ENCODE peak calls at places on chromosome 9, in seven cellular contexts. One of them, this sample, is unnamed.

GRCh38 chr9:93156475-93157008 is 22.5 kb upstream of the NINJ1 start:
- DNase-seq in T-helper 22 cell: no peak
- DNase-seq in activated naive CD4-positive, alpha-beta T cell treated with anti-CD3 and anti-CD28 coated beads, Interleukin-2, amount 50 U/mL, for 16 hours: peak
- DNase-seq in caudate nucleus: no peak
- DNase-seq in WTC11: no peak
- DNase-seq in kidney: no peak
- DNase-seq in hepatocyte: no peak
- DNase-seq in this sample: no peak

GRCh38 chr9:20219437-20219836 is 402.9 kb downstream of the MLLT3 start:
- DNase-seq in T-helper 22 cell: no peak
- DNase-seq in activated naive CD4-positive, alpha-beta T cell treated with anti-CD3 and anti-CD28 coated beads, Interleukin-2, amount 50 U/mL, for 16 hours: no peak
- DNase-seq in caudate nucleus: no peak
- DNase-seq in WTC11: no peak
- DNase-seq in kidney: no peak
- DNase-seq in hepatocyte: no peak
- DNase-seq in this sample: no peak

GRCh38 chr9:114291886-114292590 is 30.9 kb upstream of the ORM1 start:
- DNase-seq in T-helper 22 cell: no peak
- DNase-seq in activated naive CD4-positive, alpha-beta T cell treated with anti-CD3 and anti-CD28 coated beads, Interleukin-2, amount 50 U/mL, for 16 hours: no peak
- DNase-seq in caudate nucleus: no peak
- DNase-seq in WTC11: no peak
- DNase-seq in kidney: peak
- DNase-seq in hepatocyte: no peak
- DNase-seq in this sample: no peak

GRCh38 chr9:26292943-26293342 is 599.7 kb downstream of the CAAP1 start:
- DNase-seq in T-helper 22 cell: no peak
- DNase-seq in activated naive CD4-positive, alpha-beta T cell treated with anti-CD3 and anti-CD28 coated beads, Interleukin-2, amount 50 U/mL, for 16 hours: no peak
- DNase-seq in caudate nucleus: no peak
- DNase-seq in WTC11: no peak
- DNase-seq in kidney: no peak
- DNase-seq in hepatocyte: no peak
- DNase-seq in this sample: no peak

GRCh38 chr9:36559036-36559695 is 13.5 kb upstream of the MELK start:
- DNase-seq in T-helper 22 cell: no peak
- DNase-seq in activated naive CD4-positive, alpha-beta T cell treated with anti-CD3 and anti-CD28 coated beads, Interleukin-2, amount 50 U/mL, for 16 hours: no peak
- DNase-seq in caudate nucleus: no peak
- DNase-seq in WTC11: no peak
- DNase-seq in kidney: no peak
- DNase-seq in hepatocyte: no peak
- DNase-seq in this sample: no peak

GRCh38 chr9:92610470-92611420 is 59.2 kb downstream of the IPPK start:
- DNase-seq in T-helper 22 cell: no peak
- DNase-seq in activated naive CD4-positive, alpha-beta T cell treated with anti-CD3 and anti-CD28 coated beads, Interleukin-2, amount 50 U/mL, for 16 hours: no peak
- DNase-seq in caudate nucleus: no peak
- DNase-seq in WTC11: no peak
- DNase-seq in kidney: no peak
- DNase-seq in hepatocyte: no peak
- DNase-seq in this sample: no peak

GRCh38 chr9:73080110-73080683 is 71.5 kb upstream of the ANXA1 start:
- DNase-seq in T-helper 22 cell: no peak
- DNase-seq in activated naive CD4-positive, alpha-beta T cell treated with anti-CD3 and anti-CD28 coated beads, Interleukin-2, amount 50 U/mL, for 16 hours: no peak
- DNase-seq in caudate nucleus: no peak
- DNase-seq in WTC11: peak
- DNase-seq in kidney: no peak
- DNase-seq in hepatocyte: no peak
- DNase-seq in this sample: no peak

GRCh38 chr9:74983709-74984108 is 31.0 kb upstream of the C9orf40 start:
- DNase-seq in T-helper 22 cell: no peak
- DNase-seq in activated naive CD4-positive, alpha-beta T cell treated with anti-CD3 and anti-CD28 coated beads, Interleukin-2, amount 50 U/mL, for 16 hours: no peak
- DNase-seq in caudate nucleus: no peak
- DNase-seq in WTC11: no peak
- DNase-seq in kidney: no peak
- DNase-seq in hepatocyte: no peak
- DNase-seq in this sample: no peak

GRCh38 chr9:137070201-137070905 is at the start of gene SAPCD2:
- DNase-seq in T-helper 22 cell: peak
- DNase-seq in activated naive CD4-positive, alpha-beta T cell treated with anti-CD3 and anti-CD28 coated beads, Interleukin-2, amount 50 U/mL, for 16 hours: peak
- DNase-seq in caudate nucleus: peak
- DNase-seq in WTC11: peak
- DNase-seq in kidney: peak
- DNase-seq in hepatocyte: peak
- DNase-seq in this sample: peak

GRCh38 chr9:16768816-16769215 is 101.7 kb downstream of the BNC2 start:
- DNase-seq in T-helper 22 cell: no peak
- DNase-seq in activated naive CD4-positive, alpha-beta T cell treated with anti-CD3 and anti-CD28 coated beads, Interleukin-2, amount 50 U/mL, for 16 hours: no peak
- DNase-seq in caudate nucleus: no peak
- DNase-seq in WTC11: no peak
- DNase-seq in kidney: no peak
- DNase-seq in hepatocyte: no peak
- DNase-seq in this sample: no peak

GRCh38 chr9:109166771-109167601 is at the start of gene FRRS1L:
- DNase-seq in T-helper 22 cell: no peak
- DNase-seq in activated naive CD4-positive, alpha-beta T cell treated with anti-CD3 and anti-CD28 coated beads, Interleukin-2, amount 50 U/mL, for 16 hours: no peak
- DNase-seq in caudate nucleus: peak
- DNase-seq in WTC11: peak
- DNase-seq in kidney: no peak
- DNase-seq in hepatocyte: peak
- DNase-seq in this sample: no peak

GRCh38 chr9:18061856-18062255 is 412.1 kb upstream of the ADAMTSL1 start:
- DNase-seq in T-helper 22 cell: no peak
- DNase-seq in activated naive CD4-positive, alpha-beta T cell treated with anti-CD3 and anti-CD28 coated beads, Interleukin-2, amount 50 U/mL, for 16 hours: no peak
- DNase-seq in caudate nucleus: no peak
- DNase-seq in WTC11: no peak
- DNase-seq in kidney: no peak
- DNase-seq in hepatocyte: no peak
- DNase-seq in this sample: no peak

GRCh38 chr9:8924529-8924928 is 1125.0 kb upstream of the DMAC1 start:
- DNase-seq in T-helper 22 cell: no peak
- DNase-seq in activated naive CD4-positive, alpha-beta T cell treated with anti-CD3 and anti-CD28 coated beads, Interleukin-2, amount 50 U/mL, for 16 hours: no peak
- DNase-seq in caudate nucleus: no peak
- DNase-seq in WTC11: no peak
- DNase-seq in kidney: no peak
- DNase-seq in hepatocyte: no peak
- DNase-seq in this sample: no peak

GRCh38 chr9:131642496-131643083 is 97.3 kb downstream of the PRRT1B start:
- DNase-seq in T-helper 22 cell: no peak
- DNase-seq in activated naive CD4-positive, alpha-beta T cell treated with anti-CD3 and anti-CD28 coated beads, Interleukin-2, amount 50 U/mL, for 16 hours: peak
- DNase-seq in caudate nucleus: no peak
- DNase-seq in WTC11: no peak
- DNase-seq in kidney: no peak
- DNase-seq in hepatocyte: no peak
- DNase-seq in this sample: no peak

GRCh38 chr9:134564431-134565170 is 77.0 kb upstream of the COL5A1 start:
- DNase-seq in T-helper 22 cell: no peak
- DNase-seq in activated naive CD4-positive, alpha-beta T cell treated with anti-CD3 and anti-CD28 coated beads, Interleukin-2, amount 50 U/mL, for 16 hours: no peak
- DNase-seq in caudate nucleus: no peak
- DNase-seq in WTC11: no peak
- DNase-seq in kidney: peak
- DNase-seq in hepatocyte: peak
- DNase-seq in this sample: no peak